ENCODE peak calls at places on chromosome 3, in eight cellular contexts. U is M059J, O is NCI-H1436, N is dorsolateral prefrontal cortex, H is transverse colon, B is T-helper 17 cell, P is HS-27A, E is DMS153. G is an unnamed sample.

GRCh38 chr3:132596816-132597433 is at the start of gene ACKR4:
- DNase-seq in U (no peak), P (no peak), N (no peak), B (no peak), H (no peak), E (no peak), O (no peak), G (no peak)

GRCh38 chr3:127168271-127168670 is 24.7 kb upstream of the PRR23E start:
- DNase-seq in O (no peak), E (no peak), N (no peak), H (no peak), P (no peak), B (no peak), U (no peak), G (no peak)

GRCh38 chr3:152474585-152474984 is 205.9 kb downstream of the MBNL1 start:
- DNase-seq in N (no peak), E (peak), B (no peak), H (no peak), U (peak), O (peak), P (peak), G (peak)

GRCh38 chr3:170614214-170614966 is 28.5 kb upstream of the SLC7A14 start:
- DNase-seq in U (peak), H (no peak), O (no peak), P (peak), N (no peak), E (no peak), B (no peak), G (peak)

GRCh38 chr3:127775398-127776109 is 46.8 kb downstream of the MGLL start:
- DNase-seq in O (no peak), P (no peak), B (no peak), H (no peak), U (peak), N (no peak), E (peak), G (peak)

GRCh38 chr3:69091389-69092029 is 6.8 kb downstream of the ARL6IP5 start:
- DNase-seq in E (no peak), N (no peak), O (no peak), H (no peak), U (no peak), P (no peak), B (no peak), G (no peak)

GRCh38 chr3:24195504-24196230 is 250.6 kb downstream of the NR1D2 start:
- DNase-seq in E (no peak), H (no peak), U (no peak), N (no peak), B (no peak), P (no peak), O (no peak), G (no peak)

GRCh38 chr3:197006860-197007259 is 22.8 kb downstream of the MELTF start:
- DNase-seq in B (no peak), E (no peak), P (no peak), N (no peak), O (no peak), H (no peak), U (no peak), G (no peak)

GRCh38 chr3:152574461-152575079 is 260.4 kb upstream of the P2RY1 start:
- DNase-seq in H (peak), P (no peak), N (no peak), O (no peak), E (peak), B (no peak), U (peak), G (peak)

GRCh38 chr3:59341441-59341840 is 291.6 kb upstream of the CFAP20DC start:
- DNase-seq in U (no peak), B (no peak), O (no peak), N (no peak), H (no peak), E (peak), P (no peak), G (no peak)

GRCh38 chr3:28316226-28316625 is 32.3 kb upstream of the ZCWPW2 start:
- DNase-seq in U (no peak), O (no peak), N (no peak), H (no peak), P (no peak), E (no peak), B (no peak), G (no peak)

GRCh38 chr3:167705840-167706239 is 28.9 kb downstream of the PDCD10 start:
- DNase-seq in U (peak), H (no peak), P (no peak), O (no peak), B (no peak), E (no peak), N (no peak), G (no peak)

GRCh38 chr3:16151109-16151508 is 23.4 kb upstream of the GALNT15 start:
- DNase-seq in E (no peak), N (peak), U (peak), H (peak), P (no peak), B (no peak), O (no peak), G (no peak)

GRCh38 chr3:188208751-188209433 is 54.9 kb downstream of the LPP start:
- DNase-seq in U (no peak), B (no peak), N (no peak), O (no peak), H (no peak), P (no peak), E (no peak), G (no peak)

GRCh38 chr3:120203016-120203415 is 82.0 kb downstream of the GPR156 start:
- DNase-seq in N (no peak), B (no peak), O (no peak), U (peak), P (no peak), E (peak), H (no peak), G (peak)

GRCh38 chr3:135887220-135887619 is 78.3 kb upstream of the PPP2R3A start:
- DNase-seq in H (no peak), U (peak), O (no peak), E (no peak), N (no peak), P (peak), B (no peak), G (no peak)

GRCh38 chr3:128427175-128427857 is 39.4 kb downstream of the DNAJB8 start:
- DNase-seq in E (no peak), B (no peak), H (no peak), U (no peak), N (no peak), P (no peak), O (no peak), G (no peak)

GRCh38 chr3:178810173-178810572 is 261.4 kb downstream of the ZMAT3 start:
- DNase-seq in H (no peak), N (no peak), O (no peak), E (no peak), U (no peak), B (no peak), P (no peak), G (no peak)

GRCh38 chr3:155334897-155335883 is 41.7 kb upstream of the STRIT1 start:
- DNase-seq in E (no peak), O (no peak), B (no peak), N (no peak), U (no peak), H (no peak), P (no peak), G (no peak)

GRCh38 chr3:40574661-40575060 is 49.9 kb downstream of the ZNF621 start:
- DNase-seq in P (no peak), U (peak), E (no peak), H (no peak), O (no peak), N (no peak), B (no peak), G (no peak)

GRCh38 chr3:31193871-31194270 is 299.4 kb upstream of the GADL1 start:
- DNase-seq in E (no peak), N (no peak), O (no peak), B (no peak), P (no peak), U (no peak), H (no peak), G (no peak)

GRCh38 chr3:134880431-134880830 is 85.4 kb downstream of the EPHB1 start:
- DNase-seq in B (no peak), N (no peak), O (no peak), E (no peak), U (no peak), H (no peak), P (no peak), G (no peak)

GRCh38 chr3:22245122-22245521 is 494.1 kb upstream of the ZNF385D start:
- DNase-seq in B (no peak), O (no peak), P (peak), E (no peak), U (peak), H (no peak), N (no peak), G (peak)

GRCh38 chr3:11642455-11643162 is 1.1 kb downstream of the VGLL4 start:
- DNase-seq in H (peak), N (peak), O (no peak), B (peak), U (peak), P (peak), E (no peak), G (peak)

GRCh38 chr3:40801276-40801675 is 276.5 kb downstream of the ZNF621 start:
- DNase-seq in H (no peak), E (no peak), N (no peak), P (no peak), U (peak), O (no peak), B (no peak), G (no peak)

GRCh38 chr3:61060421-61060861 is 190.8 kb downstream of the FHIT start:
- DNase-seq in B (no peak), U (no peak), P (no peak), O (no peak), H (no peak), N (no peak), E (no peak), G (no peak)

GRCh38 chr3:143315766-143316165 is 196.2 kb downstream of the CHST2 start:
- DNase-seq in E (no peak), N (no peak), B (no peak), U (no peak), P (no peak), O (no peak), H (no peak), G (no peak)

GRCh38 chr3:169641167-169641566 is 22.3 kb downstream of the MECOM start:
- DNase-seq in P (no peak), O (no peak), H (peak), E (no peak), N (no peak), B (no peak), U (no peak), G (no peak)

GRCh38 chr3:118910332-118910731 is 124.3 kb downstream of the IGSF11 start:
- DNase-seq in N (no peak), E (no peak), B (no peak), P (no peak), U (no peak), H (no peak), O (no peak), G (no peak)

GRCh38 chr3:138180375-138181029 is 5.8 kb upstream of the DBR1 start:
- DNase-seq in H (peak), B (no peak), N (no peak), P (no peak), E (peak), O (peak), U (peak), G (peak)

GRCh38 chr3:71784914-71785593 is at the start of gene PROK2:
- DNase-seq in P (no peak), B (peak), E (no peak), H (no peak), N (no peak), O (no peak), U (no peak), G (no peak)

GRCh38 chr3:28241221-28242160 is at the start of gene CMC1:
- DNase-seq in B (peak), P (peak), U (peak), O (peak), E (peak), N (peak), H (peak), G (peak)

GRCh38 chr3:23987376-23987775 is 42.3 kb downstream of the NR1D2 start:
- DNase-seq in B (no peak), P (no peak), N (no peak), H (no peak), U (no peak), O (no peak), E (no peak), G (no peak)

GRCh38 chr3:82883072-82883471 is 1121.6 kb upstream of the GBE1 start:
- DNase-seq in P (no peak), E (no peak), N (no peak), O (no peak), B (no peak), H (no peak), U (no peak), G (no peak)

GRCh38 chr3:34583451-34583850 is 785.0 kb downstream of the PDCD6IP start:
- DNase-seq in H (no peak), O (no peak), U (no peak), N (no peak), P (no peak), E (no peak), B (no peak), G (no peak)

GRCh38 chr3:107954845-107955244 is 136.0 kb downstream of the CD47 start:
- DNase-seq in E (no peak), U (no peak), B (no peak), O (no peak), N (no peak), P (no peak), H (no peak), G (no peak)

GRCh38 chr3:69090021-69090420 is 5.3 kb downstream of the ARL6IP5 start:
- DNase-seq in N (no peak), P (no peak), U (peak), E (no peak), B (no peak), H (no peak), O (no peak), G (no peak)

GRCh38 chr3:74041068-74041675 is 416.4 kb upstream of the PDZRN3 start:
- DNase-seq in U (no peak), B (no peak), O (no peak), H (no peak), N (no peak), E (peak), P (no peak), G (no peak)

GRCh38 chr3:79297242-79297641 is 470.6 kb downstream of the ROBO1 start:
- DNase-seq in H (no peak), E (peak), P (peak), N (no peak), B (no peak), U (peak), O (peak), G (peak)

G was measured in HTR-8/SVneo.